ENCODE peak calls at places on chromosome 5, in six cellular contexts. B is psoas muscle, N is NCI-H510A treated with DMSO at 0.1 percent for 48 hours, K is Daoy, V is RWPE1, C is iPS DF 6.9. F is an unnamed sample.

GRCh38 chr5:125198270-125198974 is 452.0 kb upstream of the ZNF608 start:
- DNase-seq in B (peak), N (peak), K (peak), V (no peak), C (no peak), F (no peak)

GRCh38 chr5:38867071-38867790 is 21.4 kb downstream of the OSMR start:
- DNase-seq in B (no peak), N (no peak), K (no peak), V (no peak), C (no peak), F (peak)

GRCh38 chr5:10875201-10875768 is 114.3 kb upstream of the DAP start:
- DNase-seq in B (no peak), N (no peak), K (peak), V (no peak), C (no peak), F (peak)

GRCh38 chr5:32298056-32298420 is 14.7 kb downstream of the MTMR12 start:
- DNase-seq in B (no peak), N (no peak), K (no peak), V (no peak), C (no peak), F (no peak)

GRCh38 chr5:167696558-167697314 is 594.7 kb upstream of the WWC1 start:
- DNase-seq in B (no peak), N (no peak), K (no peak), V (no peak), C (no peak), F (no peak)

GRCh38 chr5:65126192-65126591 is 355.5 kb downstream of the ADAMTS6 start:
- DNase-seq in B (no peak), N (no peak), K (no peak), V (no peak), C (no peak), F (no peak)

GRCh38 chr5:140145818-140146522 is 20.2 kb downstream of the IGIP start:
- DNase-seq in B (peak), N (peak), K (peak), V (peak), C (no peak), F (no peak)

GRCh38 chr5:145830594-145830993 is 4.5 kb downstream of the PRELID2 start:
- DNase-seq in B (no peak), N (no peak), K (no peak), V (no peak), C (no peak), F (no peak)

GRCh38 chr5:6742081-6742758 is 29.0 kb downstream of the TENT4A start:
- DNase-seq in B (peak), N (no peak), K (no peak), V (no peak), C (no peak), F (no peak)

GRCh38 chr5:142222881-142223558 is 101.8 kb downstream of the SPRY4 start:
- DNase-seq in B (no peak), N (no peak), K (no peak), V (no peak), C (no peak), F (no peak)

GRCh38 chr5:107058239-107058638 is 612.5 kb downstream of the EFNA5 start:
- DNase-seq in B (no peak), N (no peak), K (no peak), V (peak), C (no peak), F (no peak)

GRCh38 chr5:132419517-132420468 is 50.3 kb downstream of the SLC22A5 start:
- DNase-seq in B (peak), N (peak), K (peak), V (peak), C (no peak), F (peak)

GRCh38 chr5:42620579-42621216 is 135.9 kb upstream of the CCDC152 start:
- DNase-seq in B (no peak), N (no peak), K (no peak), V (peak), C (no peak), F (no peak)

GRCh38 chr5:2256646-2257288 is 374.0 kb upstream of the IRX4 start:
- DNase-seq in B (no peak), N (no peak), K (no peak), V (no peak), C (no peak), F (no peak)

GRCh38 chr5:81969912-81970311 is 1.9 kb upstream of the ATG10 start:
- DNase-seq in B (no peak), N (no peak), K (no peak), V (no peak), C (no peak), F (no peak)

GRCh38 chr5:95761771-95762680 is 30.9 kb downstream of the RHOBTB3 start:
- DNase-seq in B (no peak), N (no peak), K (peak), V (no peak), C (no peak), F (peak)

GRCh38 chr5:157384971-157385709 is 74.9 kb upstream of the NIPAL4 start:
- DNase-seq in B (no peak), N (no peak), K (peak), V (peak), C (no peak), F (peak)

F was measured in RCC 7860.